ENCODE peak calls at places on chromosomes 16 and 17, in eight cellular contexts. O is SHP77 treated with DMSO at 0.1 percent for 48 hours, D is A549, G is heart right ventricle, W is right cardiac atrium, V is tibial artery, R is left ventricle myocardium superior, K is activated T-helper 1 cell treated with Interleukin-2 at 50 U/mL for 16 hours. P is an unnamed sample.

GRCh38 chr16:64590516-64590915 is 531.3 kb downstream of the CDH11 start:
- DNase-seq in R (no peak), W (no peak), G (no peak), D (peak; percentile 11), K (no peak), O (no peak), V (no peak), P (no peak)

GRCh38 chr17:57999496-58000017 is 7.5 kb downstream of the SRSF1 start:
- DNase-seq in G (no peak), R (no peak), K (no peak), W (no peak), D (peak; percentile 81), V (no peak), O (peak; percentile 45), P (no peak)

GRCh38 chr17:74024871-74025531 is 178.5 kb upstream of the RPL38 start:
- DNase-seq in D (no peak), V (no peak), K (no peak), W (no peak), R (no peak), G (no peak), O (no peak), P (no peak)

GRCh38 chr17:40926341-40926740 is 11.1 kb downstream of the KRT23 start:
- DNase-seq in V (no peak), D (no peak), O (no peak), W (no peak), K (no peak), R (no peak), G (no peak), P (no peak)

GRCh38 chr17:10814083-10814482 is 10.2 kb upstream of the TMEM238L start:
- DNase-seq in O (no peak), W (no peak), G (no peak), D (no peak), V (no peak), K (no peak), R (no peak), P (no peak)

GRCh38 chr16:66717112-66717675 is 20.7 kb upstream of the CMTM4 start:
- DNase-seq in G (peak; percentile 14), V (no peak), K (no peak), O (peak; percentile 37), D (peak; percentile 51), W (peak; percentile 44), R (peak; percentile 46), P (no peak)

GRCh38 chr17:35254107-35254802 is 11.4 kb downstream of the SLFN5 start:
- DNase-seq in V (peak; percentile 85), R (no peak), D (peak; percentile 97), G (peak; percentile 73), O (no peak), K (no peak), W (peak; percentile 48), P (peak; percentile 56)

GRCh38 chr17:42674755-42675347 is 1.9 kb downstream of the PLEKHH3 start:
- DNase-seq in W (no peak), R (peak; percentile 64), G (peak; percentile 38), V (no peak), K (no peak), O (peak; percentile 36), D (no peak), P (no peak)

GRCh38 chr16:47037396-47037745 is 63.9 kb upstream of the DNAJA2 start:
- DNase-seq in V (no peak), G (peak; percentile 20), R (no peak), K (peak; percentile 13), D (peak; percentile 32), O (no peak), W (peak; percentile 52), P (no peak)

GRCh38 chr17:50953831-50954601 is 87.9 kb upstream of the TOB1 start:
- DNase-seq in K (no peak), R (peak; percentile 68), W (no peak), O (peak; percentile 91), V (no peak), D (no peak), G (peak; percentile 73), P (no peak)

GRCh38 chr16:89422905-89423630 is 67.3 kb downstream of the ANKRD11 start:
- DNase-seq in V (no peak), O (no peak), W (no peak), R (no peak), K (no peak), G (no peak), D (no peak), P (peak; percentile 31)

GRCh38 chr16:2827831-2828520 is 2.1 kb upstream of the ZG16B start:
- DNase-seq in V (no peak), G (no peak), K (no peak), O (no peak), R (no peak), D (no peak), W (no peak), P (no peak)

GRCh38 chr17:60386137-60386395 is 5.9 kb downstream of the USP32 start:
- DNase-seq in D (no peak), O (no peak), W (no peak), R (no peak), V (no peak), K (no peak), G (no peak), P (no peak)

GRCh38 chr16:66409156-66409555 is 17.9 kb upstream of the BEAN1 start:
- DNase-seq in W (no peak), V (no peak), O (no peak), D (no peak), K (no peak), G (no peak), R (no peak), P (no peak)

GRCh38 chr16:88465387-88465983 is 12.4 kb downstream of the ZFPM1 start:
- DNase-seq in V (no peak), W (no peak), D (no peak), K (no peak), R (no peak), O (no peak), G (no peak), P (no peak)

GRCh38 chr16:8929086-8929748 is 34.5 kb downstream of the USP7 start:
- DNase-seq in K (no peak), O (no peak), W (no peak), D (no peak), G (no peak), R (no peak), V (no peak), P (no peak)

P was measured in T1000.